ENCODE peak calls at places on chromosomes 5 and 9, in nine cellular contexts. One of them, this sample, is unnamed.

GRCh38 chr5:53031695-53032096 is 42.5 kb downstream of the ITGA2 start:
- DNase-seq in anterior cingulate cortex: no peak
- DNase-seq in central memory CD8-positive, alpha-beta T cell: no peak
- DNase-seq in stimulated activated CD8-positive, alpha-beta memory T cell treated with anti-CD3 and anti-CD28 coated beads, Interleukin-4, amount 100 ng/mL, for 4 hours: no peak
- DNase-seq in T-helper 9 cell: no peak
- DNase-seq in astrocyte of the spinal cord: peak
- DNase-seq in mesendoderm: peak
- DNase-seq in activated T-helper 9 cell treated with anti-CD3 and anti-CD28 coated beads, Interleukin-2, amount 50 U/mL, for 16 hours: no peak
- DNase-seq in NCI-H1417: peak
- DNase-seq in this sample: peak

GRCh38 chr9:109035684-109036423 is 22.6 kb upstream of the CTNNAL1 start:
- DNase-seq in anterior cingulate cortex: no peak
- DNase-seq in central memory CD8-positive, alpha-beta T cell: no peak
- DNase-seq in stimulated activated CD8-positive, alpha-beta memory T cell treated with anti-CD3 and anti-CD28 coated beads, Interleukin-4, amount 100 ng/mL, for 4 hours: no peak
- DNase-seq in T-helper 9 cell: no peak
- DNase-seq in astrocyte of the spinal cord: peak
- DNase-seq in mesendoderm: no peak
- DNase-seq in activated T-helper 9 cell treated with anti-CD3 and anti-CD28 coated beads, Interleukin-2, amount 50 U/mL, for 16 hours: no peak
- DNase-seq in NCI-H1417: no peak
- DNase-seq in this sample: peak

GRCh38 chr9:8858250-8859161 is 1058.9 kb upstream of the DMAC1 start:
- DNase-seq in anterior cingulate cortex: peak
- DNase-seq in central memory CD8-positive, alpha-beta T cell: no peak
- DNase-seq in stimulated activated CD8-positive, alpha-beta memory T cell treated with anti-CD3 and anti-CD28 coated beads, Interleukin-4, amount 100 ng/mL, for 4 hours: no peak
- DNase-seq in T-helper 9 cell: no peak
- DNase-seq in astrocyte of the spinal cord: no peak
- DNase-seq in mesendoderm: peak
- DNase-seq in activated T-helper 9 cell treated with anti-CD3 and anti-CD28 coated beads, Interleukin-2, amount 50 U/mL, for 16 hours: no peak
- DNase-seq in NCI-H1417: no peak
- DNase-seq in this sample: peak

GRCh38 chr9:81317939-81318338 is 371.4 kb downstream of the TLE1 start:
- DNase-seq in anterior cingulate cortex: no peak
- DNase-seq in central memory CD8-positive, alpha-beta T cell: no peak
- DNase-seq in stimulated activated CD8-positive, alpha-beta memory T cell treated with anti-CD3 and anti-CD28 coated beads, Interleukin-4, amount 100 ng/mL, for 4 hours: no peak
- DNase-seq in T-helper 9 cell: no peak
- DNase-seq in astrocyte of the spinal cord: peak
- DNase-seq in mesendoderm: no peak
- DNase-seq in activated T-helper 9 cell treated with anti-CD3 and anti-CD28 coated beads, Interleukin-2, amount 50 U/mL, for 16 hours: no peak
- DNase-seq in NCI-H1417: no peak
- DNase-seq in this sample: no peak

GRCh38 chr5:143826909-143827514 is 15.1 kb downstream of the HMHB1 start:
- DNase-seq in anterior cingulate cortex: no peak
- DNase-seq in central memory CD8-positive, alpha-beta T cell: no peak
- DNase-seq in stimulated activated CD8-positive, alpha-beta memory T cell treated with anti-CD3 and anti-CD28 coated beads, Interleukin-4, amount 100 ng/mL, for 4 hours: no peak
- DNase-seq in T-helper 9 cell: no peak
- DNase-seq in astrocyte of the spinal cord: no peak
- DNase-seq in mesendoderm: peak
- DNase-seq in activated T-helper 9 cell treated with anti-CD3 and anti-CD28 coated beads, Interleukin-2, amount 50 U/mL, for 16 hours: no peak
- DNase-seq in NCI-H1417: peak
- DNase-seq in this sample: no peak

GRCh38 chr5:97143715-97144114 is 1.3 kb upstream of the LIX1 start:
- DNase-seq in anterior cingulate cortex: no peak
- DNase-seq in central memory CD8-positive, alpha-beta T cell: no peak
- DNase-seq in stimulated activated CD8-positive, alpha-beta memory T cell treated with anti-CD3 and anti-CD28 coated beads, Interleukin-4, amount 100 ng/mL, for 4 hours: no peak
- DNase-seq in T-helper 9 cell: no peak
- DNase-seq in astrocyte of the spinal cord: no peak
- DNase-seq in mesendoderm: no peak
- DNase-seq in activated T-helper 9 cell treated with anti-CD3 and anti-CD28 coated beads, Interleukin-2, amount 50 U/mL, for 16 hours: no peak
- DNase-seq in NCI-H1417: no peak
- DNase-seq in this sample: no peak

GRCh38 chr5:72936893-72937292 is 18.9 kb upstream of the FCHO2 start:
- DNase-seq in anterior cingulate cortex: no peak
- DNase-seq in central memory CD8-positive, alpha-beta T cell: no peak
- DNase-seq in stimulated activated CD8-positive, alpha-beta memory T cell treated with anti-CD3 and anti-CD28 coated beads, Interleukin-4, amount 100 ng/mL, for 4 hours: no peak
- DNase-seq in T-helper 9 cell: no peak
- DNase-seq in astrocyte of the spinal cord: no peak
- DNase-seq in mesendoderm: no peak
- DNase-seq in activated T-helper 9 cell treated with anti-CD3 and anti-CD28 coated beads, Interleukin-2, amount 50 U/mL, for 16 hours: no peak
- DNase-seq in NCI-H1417: no peak
- DNase-seq in this sample: no peak

GRCh38 chr5:37739817-37740261 is 100.0 kb downstream of the GDNF start:
- DNase-seq in anterior cingulate cortex: no peak
- DNase-seq in central memory CD8-positive, alpha-beta T cell: no peak
- DNase-seq in stimulated activated CD8-positive, alpha-beta memory T cell treated with anti-CD3 and anti-CD28 coated beads, Interleukin-4, amount 100 ng/mL, for 4 hours: no peak
- DNase-seq in T-helper 9 cell: no peak
- DNase-seq in astrocyte of the spinal cord: peak
- DNase-seq in mesendoderm: no peak
- DNase-seq in activated T-helper 9 cell treated with anti-CD3 and anti-CD28 coated beads, Interleukin-2, amount 50 U/mL, for 16 hours: no peak
- DNase-seq in NCI-H1417: no peak
- DNase-seq in this sample: no peak

GRCh38 chr5:143200781-143201398 is 202.6 kb downstream of the NR3C1 start:
- DNase-seq in anterior cingulate cortex: no peak
- DNase-seq in central memory CD8-positive, alpha-beta T cell: no peak
- DNase-seq in stimulated activated CD8-positive, alpha-beta memory T cell treated with anti-CD3 and anti-CD28 coated beads, Interleukin-4, amount 100 ng/mL, for 4 hours: no peak
- DNase-seq in T-helper 9 cell: no peak
- DNase-seq in astrocyte of the spinal cord: peak
- DNase-seq in mesendoderm: no peak
- DNase-seq in activated T-helper 9 cell treated with anti-CD3 and anti-CD28 coated beads, Interleukin-2, amount 50 U/mL, for 16 hours: no peak
- DNase-seq in NCI-H1417: no peak
- DNase-seq in this sample: no peak

GRCh38 chr5:136269978-136270377 is 77.0 kb upstream of the SMIM32 start:
- DNase-seq in anterior cingulate cortex: no peak
- DNase-seq in central memory CD8-positive, alpha-beta T cell: no peak
- DNase-seq in stimulated activated CD8-positive, alpha-beta memory T cell treated with anti-CD3 and anti-CD28 coated beads, Interleukin-4, amount 100 ng/mL, for 4 hours: no peak
- DNase-seq in T-helper 9 cell: no peak
- DNase-seq in astrocyte of the spinal cord: no peak
- DNase-seq in mesendoderm: no peak
- DNase-seq in activated T-helper 9 cell treated with anti-CD3 and anti-CD28 coated beads, Interleukin-2, amount 50 U/mL, for 16 hours: no peak
- DNase-seq in NCI-H1417: no peak
- DNase-seq in this sample: no peak

GRCh38 chr5:58057324-58057723 is 402.6 kb downstream of the PLK2 start:
- DNase-seq in anterior cingulate cortex: no peak
- DNase-seq in central memory CD8-positive, alpha-beta T cell: no peak
- DNase-seq in stimulated activated CD8-positive, alpha-beta memory T cell treated with anti-CD3 and anti-CD28 coated beads, Interleukin-4, amount 100 ng/mL, for 4 hours: no peak
- DNase-seq in T-helper 9 cell: no peak
- DNase-seq in astrocyte of the spinal cord: no peak
- DNase-seq in mesendoderm: no peak
- DNase-seq in activated T-helper 9 cell treated with anti-CD3 and anti-CD28 coated beads, Interleukin-2, amount 50 U/mL, for 16 hours: no peak
- DNase-seq in NCI-H1417: no peak
- DNase-seq in this sample: no peak

GRCh38 chr5:119532637-119533036 is 80.3 kb downstream of the HSD17B4 start:
- DNase-seq in anterior cingulate cortex: no peak
- DNase-seq in central memory CD8-positive, alpha-beta T cell: no peak
- DNase-seq in stimulated activated CD8-positive, alpha-beta memory T cell treated with anti-CD3 and anti-CD28 coated beads, Interleukin-4, amount 100 ng/mL, for 4 hours: no peak
- DNase-seq in T-helper 9 cell: no peak
- DNase-seq in astrocyte of the spinal cord: no peak
- DNase-seq in mesendoderm: no peak
- DNase-seq in activated T-helper 9 cell treated with anti-CD3 and anti-CD28 coated beads, Interleukin-2, amount 50 U/mL, for 16 hours: no peak
- DNase-seq in NCI-H1417: no peak
- DNase-seq in this sample: no peak

GRCh38 chr5:117859161-117859560 is 1129.2 kb downstream of the DTWD2 start:
- DNase-seq in anterior cingulate cortex: no peak
- DNase-seq in central memory CD8-positive, alpha-beta T cell: no peak
- DNase-seq in stimulated activated CD8-positive, alpha-beta memory T cell treated with anti-CD3 and anti-CD28 coated beads, Interleukin-4, amount 100 ng/mL, for 4 hours: no peak
- DNase-seq in T-helper 9 cell: no peak
- DNase-seq in astrocyte of the spinal cord: no peak
- DNase-seq in mesendoderm: no peak
- DNase-seq in activated T-helper 9 cell treated with anti-CD3 and anti-CD28 coated beads, Interleukin-2, amount 50 U/mL, for 16 hours: no peak
- DNase-seq in NCI-H1417: no peak
- DNase-seq in this sample: no peak

GRCh38 chr5:77120706-77121105 is 33.6 kb upstream of the ZBED3 start:
- DNase-seq in anterior cingulate cortex: no peak
- DNase-seq in central memory CD8-positive, alpha-beta T cell: no peak
- DNase-seq in stimulated activated CD8-positive, alpha-beta memory T cell treated with anti-CD3 and anti-CD28 coated beads, Interleukin-4, amount 100 ng/mL, for 4 hours: no peak
- DNase-seq in T-helper 9 cell: no peak
- DNase-seq in astrocyte of the spinal cord: no peak
- DNase-seq in mesendoderm: no peak
- DNase-seq in activated T-helper 9 cell treated with anti-CD3 and anti-CD28 coated beads, Interleukin-2, amount 50 U/mL, for 16 hours: no peak
- DNase-seq in NCI-H1417: no peak
- DNase-seq in this sample: no peak

GRCh38 chr9:128946544-128946943 is 859 bp downstream of the DOLK start:
- DNase-seq in anterior cingulate cortex: no peak
- DNase-seq in central memory CD8-positive, alpha-beta T cell: no peak
- DNase-seq in stimulated activated CD8-positive, alpha-beta memory T cell treated with anti-CD3 and anti-CD28 coated beads, Interleukin-4, amount 100 ng/mL, for 4 hours: no peak
- DNase-seq in T-helper 9 cell: no peak
- DNase-seq in astrocyte of the spinal cord: no peak
- DNase-seq in mesendoderm: no peak
- DNase-seq in activated T-helper 9 cell treated with anti-CD3 and anti-CD28 coated beads, Interleukin-2, amount 50 U/mL, for 16 hours: no peak
- DNase-seq in NCI-H1417: no peak
- DNase-seq in this sample: no peak

GRCh38 chr5:150177721-150178120 is 11.1 kb downstream of the CDX1 start:
- DNase-seq in anterior cingulate cortex: no peak
- DNase-seq in central memory CD8-positive, alpha-beta T cell: no peak
- DNase-seq in stimulated activated CD8-positive, alpha-beta memory T cell treated with anti-CD3 and anti-CD28 coated beads, Interleukin-4, amount 100 ng/mL, for 4 hours: no peak
- DNase-seq in T-helper 9 cell: no peak
- DNase-seq in astrocyte of the spinal cord: no peak
- DNase-seq in mesendoderm: no peak
- DNase-seq in activated T-helper 9 cell treated with anti-CD3 and anti-CD28 coated beads, Interleukin-2, amount 50 U/mL, for 16 hours: no peak
- DNase-seq in NCI-H1417: no peak
- DNase-seq in this sample: no peak

GRCh38 chr9:89880721-89881120 is 275.9 kb downstream of the GADD45G start:
- DNase-seq in anterior cingulate cortex: no peak
- DNase-seq in central memory CD8-positive, alpha-beta T cell: no peak
- DNase-seq in stimulated activated CD8-positive, alpha-beta memory T cell treated with anti-CD3 and anti-CD28 coated beads, Interleukin-4, amount 100 ng/mL, for 4 hours: no peak
- DNase-seq in T-helper 9 cell: no peak
- DNase-seq in astrocyte of the spinal cord: no peak
- DNase-seq in mesendoderm: no peak
- DNase-seq in activated T-helper 9 cell treated with anti-CD3 and anti-CD28 coated beads, Interleukin-2, amount 50 U/mL, for 16 hours: no peak
- DNase-seq in NCI-H1417: no peak
- DNase-seq in this sample: no peak

GRCh38 chr9:27460225-27461023 is 63.7 kb upstream of the IFNK start:
- DNase-seq in anterior cingulate cortex: no peak
- DNase-seq in central memory CD8-positive, alpha-beta T cell: no peak
- DNase-seq in stimulated activated CD8-positive, alpha-beta memory T cell treated with anti-CD3 and anti-CD28 coated beads, Interleukin-4, amount 100 ng/mL, for 4 hours: no peak
- DNase-seq in T-helper 9 cell: no peak
- DNase-seq in astrocyte of the spinal cord: no peak
- DNase-seq in mesendoderm: no peak
- DNase-seq in activated T-helper 9 cell treated with anti-CD3 and anti-CD28 coated beads, Interleukin-2, amount 50 U/mL, for 16 hours: no peak
- DNase-seq in NCI-H1417: no peak
- DNase-seq in this sample: peak

GRCh38 chr9:94156549-94157407 is 72.5 kb downstream of the PTPDC1 start:
- DNase-seq in anterior cingulate cortex: peak
- DNase-seq in central memory CD8-positive, alpha-beta T cell: no peak
- DNase-seq in stimulated activated CD8-positive, alpha-beta memory T cell treated with anti-CD3 and anti-CD28 coated beads, Interleukin-4, amount 100 ng/mL, for 4 hours: no peak
- DNase-seq in T-helper 9 cell: no peak
- DNase-seq in astrocyte of the spinal cord: peak
- DNase-seq in mesendoderm: no peak
- DNase-seq in activated T-helper 9 cell treated with anti-CD3 and anti-CD28 coated beads, Interleukin-2, amount 50 U/mL, for 16 hours: no peak
- DNase-seq in NCI-H1417: peak
- DNase-seq in this sample: peak

GRCh38 chr5:84381501-84382362 is 2.9 kb downstream of the EDIL3 start:
- DNase-seq in anterior cingulate cortex: no peak
- DNase-seq in central memory CD8-positive, alpha-beta T cell: no peak
- DNase-seq in stimulated activated CD8-positive, alpha-beta memory T cell treated with anti-CD3 and anti-CD28 coated beads, Interleukin-4, amount 100 ng/mL, for 4 hours: no peak
- DNase-seq in T-helper 9 cell: no peak
- DNase-seq in astrocyte of the spinal cord: peak
- DNase-seq in mesendoderm: no peak
- DNase-seq in activated T-helper 9 cell treated with anti-CD3 and anti-CD28 coated beads, Interleukin-2, amount 50 U/mL, for 16 hours: no peak
- DNase-seq in NCI-H1417: peak
- DNase-seq in this sample: peak

GRCh38 chr5:154755361-154756202 is at the start of gene LARP1:
- DNase-seq in anterior cingulate cortex: peak
- DNase-seq in central memory CD8-positive, alpha-beta T cell: no peak
- DNase-seq in stimulated activated CD8-positive, alpha-beta memory T cell treated with anti-CD3 and anti-CD28 coated beads, Interleukin-4, amount 100 ng/mL, for 4 hours: no peak
- DNase-seq in T-helper 9 cell: no peak
- DNase-seq in astrocyte of the spinal cord: no peak
- DNase-seq in mesendoderm: peak
- DNase-seq in activated T-helper 9 cell treated with anti-CD3 and anti-CD28 coated beads, Interleukin-2, amount 50 U/mL, for 16 hours: peak
- DNase-seq in NCI-H1417: peak
- DNase-seq in this sample: peak

GRCh38 chr9:129164246-129164930 is 13.7 kb downstream of the IER5L start:
- DNase-seq in anterior cingulate cortex: no peak
- DNase-seq in central memory CD8-positive, alpha-beta T cell: no peak
- DNase-seq in stimulated activated CD8-positive, alpha-beta memory T cell treated with anti-CD3 and anti-CD28 coated beads, Interleukin-4, amount 100 ng/mL, for 4 hours: no peak
- DNase-seq in T-helper 9 cell: no peak
- DNase-seq in astrocyte of the spinal cord: no peak
- DNase-seq in mesendoderm: no peak
- DNase-seq in activated T-helper 9 cell treated with anti-CD3 and anti-CD28 coated beads, Interleukin-2, amount 50 U/mL, for 16 hours: no peak
- DNase-seq in NCI-H1417: no peak
- DNase-seq in this sample: no peak

GRCh38 chr9:124495105-124496074 is 11.8 kb downstream of the NR5A1 start:
- DNase-seq in anterior cingulate cortex: no peak
- DNase-seq in central memory CD8-positive, alpha-beta T cell: no peak
- DNase-seq in stimulated activated CD8-positive, alpha-beta memory T cell treated with anti-CD3 and anti-CD28 coated beads, Interleukin-4, amount 100 ng/mL, for 4 hours: no peak
- DNase-seq in T-helper 9 cell: no peak
- DNase-seq in astrocyte of the spinal cord: no peak
- DNase-seq in mesendoderm: no peak
- DNase-seq in activated T-helper 9 cell treated with anti-CD3 and anti-CD28 coated beads, Interleukin-2, amount 50 U/mL, for 16 hours: no peak
- DNase-seq in NCI-H1417: no peak
- DNase-seq in this sample: no peak

GRCh38 chr5:2756764-2757163 is 5.3 kb upstream of the IRX2 start:
- DNase-seq in anterior cingulate cortex: no peak
- DNase-seq in central memory CD8-positive, alpha-beta T cell: no peak
- DNase-seq in stimulated activated CD8-positive, alpha-beta memory T cell treated with anti-CD3 and anti-CD28 coated beads, Interleukin-4, amount 100 ng/mL, for 4 hours: no peak
- DNase-seq in T-helper 9 cell: no peak
- DNase-seq in astrocyte of the spinal cord: no peak
- DNase-seq in mesendoderm: peak
- DNase-seq in activated T-helper 9 cell treated with anti-CD3 and anti-CD28 coated beads, Interleukin-2, amount 50 U/mL, for 16 hours: no peak
- DNase-seq in NCI-H1417: no peak
- DNase-seq in this sample: peak

GRCh38 chr9:105119166-105119565 is 125.3 kb upstream of the SLC44A1 start:
- DNase-seq in anterior cingulate cortex: peak
- DNase-seq in central memory CD8-positive, alpha-beta T cell: no peak
- DNase-seq in stimulated activated CD8-positive, alpha-beta memory T cell treated with anti-CD3 and anti-CD28 coated beads, Interleukin-4, amount 100 ng/mL, for 4 hours: no peak
- DNase-seq in T-helper 9 cell: no peak
- DNase-seq in astrocyte of the spinal cord: no peak
- DNase-seq in mesendoderm: no peak
- DNase-seq in activated T-helper 9 cell treated with anti-CD3 and anti-CD28 coated beads, Interleukin-2, amount 50 U/mL, for 16 hours: no peak
- DNase-seq in NCI-H1417: no peak
- DNase-seq in this sample: no peak

GRCh38 chr5:171895076-171895475 is 109.5 kb downstream of the SMIM23 start:
- DNase-seq in anterior cingulate cortex: no peak
- DNase-seq in central memory CD8-positive, alpha-beta T cell: no peak
- DNase-seq in stimulated activated CD8-positive, alpha-beta memory T cell treated with anti-CD3 and anti-CD28 coated beads, Interleukin-4, amount 100 ng/mL, for 4 hours: no peak
- DNase-seq in T-helper 9 cell: no peak
- DNase-seq in astrocyte of the spinal cord: no peak
- DNase-seq in mesendoderm: no peak
- DNase-seq in activated T-helper 9 cell treated with anti-CD3 and anti-CD28 coated beads, Interleukin-2, amount 50 U/mL, for 16 hours: no peak
- DNase-seq in NCI-H1417: no peak
- DNase-seq in this sample: no peak

GRCh38 chr9:36828574-36829141 is 205.4 kb downstream of the PAX5 start:
- DNase-seq in anterior cingulate cortex: no peak
- DNase-seq in central memory CD8-positive, alpha-beta T cell: no peak
- DNase-seq in stimulated activated CD8-positive, alpha-beta memory T cell treated with anti-CD3 and anti-CD28 coated beads, Interleukin-4, amount 100 ng/mL, for 4 hours: no peak
- DNase-seq in T-helper 9 cell: no peak
- DNase-seq in astrocyte of the spinal cord: no peak
- DNase-seq in mesendoderm: no peak
- DNase-seq in activated T-helper 9 cell treated with anti-CD3 and anti-CD28 coated beads, Interleukin-2, amount 50 U/mL, for 16 hours: no peak
- DNase-seq in NCI-H1417: peak
- DNase-seq in this sample: no peak

GRCh38 chr9:20941177-20941690 is 90.2 kb downstream of the HACD4 start:
- DNase-seq in anterior cingulate cortex: no peak
- DNase-seq in central memory CD8-positive, alpha-beta T cell: peak
- DNase-seq in stimulated activated CD8-positive, alpha-beta memory T cell treated with anti-CD3 and anti-CD28 coated beads, Interleukin-4, amount 100 ng/mL, for 4 hours: peak
- DNase-seq in T-helper 9 cell: peak
- DNase-seq in astrocyte of the spinal cord: peak
- DNase-seq in mesendoderm: peak
- DNase-seq in activated T-helper 9 cell treated with anti-CD3 and anti-CD28 coated beads, Interleukin-2, amount 50 U/mL, for 16 hours: peak
- DNase-seq in NCI-H1417: peak
- DNase-seq in this sample: peak

GRCh38 chr5:140310434-140310833 is 7.5 kb upstream of the PFDN1 start:
- DNase-seq in anterior cingulate cortex: no peak
- DNase-seq in central memory CD8-positive, alpha-beta T cell: no peak
- DNase-seq in stimulated activated CD8-positive, alpha-beta memory T cell treated with anti-CD3 and anti-CD28 coated beads, Interleukin-4, amount 100 ng/mL, for 4 hours: no peak
- DNase-seq in T-helper 9 cell: no peak
- DNase-seq in astrocyte of the spinal cord: no peak
- DNase-seq in mesendoderm: no peak
- DNase-seq in activated T-helper 9 cell treated with anti-CD3 and anti-CD28 coated beads, Interleukin-2, amount 50 U/mL, for 16 hours: no peak
- DNase-seq in NCI-H1417: no peak
- DNase-seq in this sample: no peak

GRCh38 chr5:126106032-126106431 is 317.2 kb upstream of the GRAMD2B start:
- DNase-seq in anterior cingulate cortex: no peak
- DNase-seq in central memory CD8-positive, alpha-beta T cell: no peak
- DNase-seq in stimulated activated CD8-positive, alpha-beta memory T cell treated with anti-CD3 and anti-CD28 coated beads, Interleukin-4, amount 100 ng/mL, for 4 hours: no peak
- DNase-seq in T-helper 9 cell: no peak
- DNase-seq in astrocyte of the spinal cord: no peak
- DNase-seq in mesendoderm: no peak
- DNase-seq in activated T-helper 9 cell treated with anti-CD3 and anti-CD28 coated beads, Interleukin-2, amount 50 U/mL, for 16 hours: no peak
- DNase-seq in NCI-H1417: no peak
- DNase-seq in this sample: no peak

GRCh38 chr5:147763791-147764525 is 18.6 kb downstream of the JAKMIP2 start:
- DNase-seq in anterior cingulate cortex: no peak
- DNase-seq in central memory CD8-positive, alpha-beta T cell: no peak
- DNase-seq in stimulated activated CD8-positive, alpha-beta memory T cell treated with anti-CD3 and anti-CD28 coated beads, Interleukin-4, amount 100 ng/mL, for 4 hours: no peak
- DNase-seq in T-helper 9 cell: no peak
- DNase-seq in astrocyte of the spinal cord: peak
- DNase-seq in mesendoderm: peak
- DNase-seq in activated T-helper 9 cell treated with anti-CD3 and anti-CD28 coated beads, Interleukin-2, amount 50 U/mL, for 16 hours: no peak
- DNase-seq in NCI-H1417: no peak
- DNase-seq in this sample: no peak